ENCODE peak calls at places on chromosome X, in five cellular contexts. M, S, G, I and R are unnamed samples.

GRCh38 chrX:19725545-19726102 is 161.8 kb downstream of the SH3KBP1 start:
- DNase-seq in M (no peak), S (no peak), G (peak), I (no peak), R (no peak)

GRCh38 chrX:85084770-85085393 is 81.2 kb downstream of the APOOL start:
- DNase-seq in M (no peak), S (no peak), G (peak), I (peak), R (peak)

GRCh38 chrX:68416592-68416991 is 16.7 kb downstream of the OPHN1 start:
- DNase-seq in M (no peak), S (no peak), G (peak), I (peak), R (no peak)

GRCh38 chrX:9644335-9644734 is 121.3 kb downstream of the GPR143 start:
- DNase-seq in M (no peak), S (no peak), G (no peak), I (no peak), R (no peak)

GRCh38 chrX:44080083-44080482 is 106.9 kb upstream of the NDP start:
- DNase-seq in M (no peak), S (no peak), G (no peak), I (no peak), R (no peak)

GRCh38 chrX:136115909-136116297 is 31.4 kb upstream of the FHL1 start:
- DNase-seq in M (no peak), S (no peak), G (no peak), I (no peak), R (no peak)

GRCh38 chrX:6505960-6506359 is 29.0 kb downstream of the VCX3A start:
- DNase-seq in M (no peak), S (no peak), G (no peak), I (no peak), R (no peak)

GRCh38 chrX:40106677-40107290 is 9.0 kb upstream of the BCOR start:
- DNase-seq in M (no peak), S (no peak), G (no peak), I (no peak), R (no peak)

GRCh38 chrX:11423362-11423818 is 130.2 kb downstream of the AMELX start:
- DNase-seq in M (no peak), S (no peak), G (peak), I (peak), R (no peak)

GRCh38 chrX:437636-438390 is 51.1 kb upstream of the PPP2R3B start:
- DNase-seq in M (no peak), S (peak), G (no peak), I (no peak), R (no peak)

GRCh38 chrX:136204571-136204970 is 46.6 kb downstream of the MAP7D3 start:
- DNase-seq in M (no peak), S (no peak), G (peak), I (peak), R (no peak)

GRCh38 chrX:31038585-31039326 is 33.1 kb downstream of the FTHL17 start:
- DNase-seq in M (no peak), S (no peak), G (peak), I (peak), R (peak)

GRCh38 chrX:132090370-132091152 is 37.3 kb downstream of the FRMD7 start:
- DNase-seq in M (no peak), S (no peak), G (no peak), I (no peak), R (no peak)

GRCh38 chrX:53354669-53355068 is 67.8 kb downstream of the SMC1A start:
- DNase-seq in M (no peak), S (no peak), G (peak), I (no peak), R (no peak)

GRCh38 chrX:101659601-101660063 is at the start of gene ARMCX2:
- DNase-seq in M (peak), S (peak), G (no peak), I (peak), R (peak)

GRCh38 chrX:12866451-12867377 is at the start of gene TLR7:
- DNase-seq in M (no peak), S (no peak), G (no peak), I (no peak), R (no peak)
- TF ChIP-seq POLR2A in M (no peak), S (no peak), G (no peak), I (no peak), R (no peak)

GRCh38 chrX:83108278-83108677 is 399.8 kb upstream of the POU3F4 start:
- DNase-seq in M (no peak), S (no peak), G (no peak), I (no peak), R (no peak)
- TF ChIP-seq POLR2A in M (no peak), S (no peak), G (no peak), I (no peak), R (no peak)

GRCh38 chrX:119646515-119646914 is 40.3 kb upstream of the NKRF start:
- DNase-seq in M (no peak), S (no peak), G (no peak), I (no peak), R (no peak)
- TF ChIP-seq POLR2A in M (no peak), S (no peak), G (no peak), I (no peak), R (no peak)

GRCh38 chrX:49053223-49054072 is 5.4 kb upstream of the CCDC120 start:
- DNase-seq in M (peak), S (peak), G (peak), I (peak), R (peak)
- TF ChIP-seq POLR2A in M (no peak), S (no peak), G (peak), I (no peak), R (no peak)

GRCh38 chrX:15674899-15675489 is 10.4 kb upstream of the CLTRN start:
- DNase-seq in M (peak), S (peak), G (peak), I (peak), R (peak)
- TF ChIP-seq POLR2A in M (peak), S (peak), G (no peak), I (peak), R (no peak)

GRCh38 chrX:154486052-154486395 is 391 bp downstream of the UBL4A start:
- DNase-seq in M (peak), S (peak), G (no peak), I (peak), R (peak)

GRCh38 chrX:154485150-154486051 is 1.0 kb downstream of the UBL4A start:
- DNase-seq in M (no peak), S (peak), G (no peak), I (no peak), R (no peak)

GRCh38 chrX:154487518-154488290 is 1.3 kb upstream of the UBL4A start:
- DNase-seq in M (no peak), S (peak), G (no peak), I (no peak), R (no peak)

GRCh38 chrX:154488336-154489075 is 1.9 kb downstream of the SLC10A3 start:
- DNase-seq in M (no peak), S (peak), G (no peak), I (no peak), R (no peak)

DNA sequence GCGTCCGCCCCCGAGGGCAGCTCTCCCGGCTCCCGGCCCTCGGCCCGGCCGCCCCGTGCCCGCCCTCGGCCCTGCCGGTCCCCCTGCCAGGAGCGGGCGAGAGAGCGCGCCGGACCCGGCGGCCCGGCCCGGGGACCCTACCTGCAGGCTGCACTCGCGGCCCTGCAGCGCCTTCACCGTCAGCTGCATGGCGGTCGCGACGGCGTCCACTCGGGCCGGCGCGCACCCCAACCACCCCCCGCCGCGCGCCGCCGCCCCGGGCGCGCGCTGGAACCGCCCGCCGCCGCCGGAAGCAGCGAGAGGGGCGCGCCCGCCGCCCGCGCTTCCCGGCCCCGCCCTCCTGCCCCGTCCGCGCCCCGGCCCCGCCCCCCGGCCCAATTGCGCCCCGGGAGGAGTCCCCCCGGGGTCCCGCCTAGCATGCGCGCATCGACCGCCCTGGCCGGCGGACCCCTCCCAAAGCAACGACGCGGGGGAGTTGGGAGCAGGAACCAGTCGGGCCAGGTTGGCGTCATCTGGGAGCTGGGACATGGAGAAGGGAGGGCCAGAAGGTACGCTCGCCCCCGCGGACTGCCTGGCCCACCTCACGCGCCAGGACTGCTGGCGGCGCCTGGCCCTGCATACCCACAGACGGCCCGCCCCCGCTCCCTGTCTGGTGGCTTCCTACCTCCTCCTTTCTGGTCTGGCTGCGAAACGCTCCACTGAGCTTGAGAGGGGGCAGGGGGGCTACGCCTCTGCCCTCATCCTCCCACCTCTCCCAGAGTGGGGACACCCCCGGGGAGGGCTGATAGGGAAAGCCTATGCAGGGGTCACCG is at the start of gene UBL4A:
- DNase-seq in M (peak), S (peak), G (peak), I (peak), R (peak)
- TF ChIP-seq POLR2A in M (no peak), S (no peak), G (peak), I (no peak), R (no peak)